ENCODE peak calls at places on chromosomes 16 and 17, in five cellular contexts. V, S, W, L and U are unnamed samples.

GRCh38 chr16:50178397-50179018 is 25.4 kb downstream of the TENT4B start:
- DNase-seq in V (no peak), L (no peak), W (no peak), S (no peak), U (no peak)

GRCh38 chr16:4200000-4200780 is 41.7 kb downstream of the SRL start:
- DNase-seq in V (peak), W (peak), L (peak), S (peak), U (peak)

GRCh38 chr16:29915590-29916247 is 10.3 kb downstream of the KCTD13 start:
- DNase-seq in L (peak), S (no peak), W (peak), V (no peak), U (no peak)

GRCh38 chr17:19760781-19761180 is 12.7 kb upstream of the ALDH3A1 start:
- DNase-seq in L (no peak), W (no peak), V (no peak), S (no peak), U (no peak)

GRCh38 chr17:15934866-15935265 is 10.1 kb upstream of the ADORA2B start:
- DNase-seq in L (no peak), V (no peak), S (no peak), W (no peak), U (no peak)

GRCh38 chr16:66612422-66612821 is 7.9 kb downstream of the CMTM3 start:
- DNase-seq in W (no peak), L (no peak), V (no peak), S (no peak), U (no peak)

GRCh38 chr17:34300652-34301390 is 15.3 kb downstream of the CCL11 start:
- DNase-seq in V (no peak), S (no peak), L (peak), W (peak), U (peak)

GRCh38 chr16:86941731-86942468 is 363.6 kb downstream of the FOXL1 start:
- DNase-seq in V (no peak), L (no peak), S (no peak), W (no peak), U (no peak)

GRCh38 chr17:19386276-19386863 is 620 bp downstream of the MFAP4 start:
- DNase-seq in S (no peak), L (no peak), W (peak), V (no peak), U (peak)

GRCh38 chr17:34443832-34444469 is 80.9 kb upstream of the CCL1 start:
- DNase-seq in S (no peak), W (peak), V (no peak), L (no peak), U (no peak)

GRCh38 chr17:78234261-78234865 is 2.9 kb downstream of the TMEM235 start:
- DNase-seq in V (no peak), S (no peak), W (no peak), L (no peak), U (no peak)

GRCh38 chr17:69575346-69575761 is 160.9 kb downstream of the MAP2K6 start:
- DNase-seq in L (peak), S (no peak), V (no peak), W (peak), U (peak)

GRCh38 chr17:74677558-74678466 is 34.9 kb downstream of the CD300LF start:
- DNase-seq in V (no peak), S (no peak), L (peak), W (peak), U (peak)

GRCh38 chr16:14307623-14308356 is 236.7 kb downstream of the MRTFB start:
- DNase-seq in L (no peak), V (no peak), S (no peak), W (peak), U (no peak)

GRCh38 chr17:41617136-41617535 is 4.6 kb upstream of the KRT16 start:
- DNase-seq in W (no peak), L (no peak), V (no peak), S (no peak), U (no peak)

GRCh38 chr17:17109896-17110295 is 67.6 kb downstream of the MPRIP start:
- DNase-seq in S (no peak), W (no peak), V (no peak), L (no peak), U (no peak)